ENCODE peak calls at places on chromosomes 3 and 15, in six cellular contexts. R is OCI-LY7; O is Right ventricle myocardium superior; V is left lobe of liver; G is endothelial cell; J is activated T-helper 2 cell treated with anti-CD3 and anti-CD28 coated beads, Interferon-gamma antibody, Interleukin-2, Interleukin-4, amounts not matched to agents 10 μg/mL and 5 μg/mL and 100 μg/mL, durations not matched to agents 14 hours and 24 hours and 36 hours. F is an unnamed sample.
A peak's percentile ranks its signal among the peaks of the same experiment; 100 is the strongest.

GRCh38 chr15:25345943-25346342 is 92.9 kb downstream of the UBE3A start:
- DNase-seq in O (peak; percentile 75), G (peak; percentile 43), J (no peak), V (no peak), R (no peak), F (no peak)

GRCh38 chr3:78690806-78691205 is 1077.0 kb downstream of the ROBO1 start:
- DNase-seq in G (no peak), J (no peak), V (no peak), O (no peak), R (no peak), F (no peak)

GRCh38 chr3:40306336-40306735 is 3.2 kb upstream of the EIF1B start:
- DNase-seq in V (no peak), G (no peak), O (no peak), J (no peak), R (no peak), F (no peak)

GRCh38 chr3:157119369-157119951 is 40.5 kb downstream of the CCNL1 start:
- DNase-seq in R (no peak), G (no peak), J (peak; percentile 42), O (no peak), V (peak; percentile 75), F (no peak)

GRCh38 chr3:173395412-173396181 is 1.9 kb upstream of the NLGN1 start:
- DNase-seq in G (peak; percentile 82), J (peak; percentile 64), R (no peak), V (peak; percentile 51), O (peak; percentile 92), F (peak; percentile 73)

GRCh38 chr15:68341851-68342336 is 64.3 kb downstream of the FEM1B start:
- DNase-seq in G (no peak), V (no peak), J (no peak), R (no peak), O (peak; percentile 54), F (no peak)

GRCh38 chr15:56757884-56758283 is 24.6 kb upstream of the ZNF280D start:
- DNase-seq in O (no peak), V (no peak), G (no peak), R (peak; percentile 51), J (no peak), F (no peak)

GRCh38 chr15:50164458-50164857 is 17.5 kb upstream of the SLC27A2 start:
- DNase-seq in O (no peak), J (no peak), R (no peak), V (peak; percentile 95), G (no peak), F (no peak)

GRCh38 chr3:146052046-146052790 is 108.8 kb downstream of the PLOD2 start:
- DNase-seq in O (no peak), R (no peak), V (no peak), G (no peak), J (no peak), F (no peak)

GRCh38 chr15:96285306-96285705 is 45.2 kb upstream of the NR2F2 start:
- DNase-seq in J (no peak), V (no peak), R (no peak), G (no peak), O (no peak), F (no peak)

F was measured in NCI-H1930.